ENCODE peak calls at places on chromosomes 3 and 15, in ten cellular contexts. R is pancreas, Y is upper lobe of left lung, E is adrenal gland, T is neural progenitor cell, W is breast epithelium, Z is PC-9, G is dorsolateral prefrontal cortex, Q is HFF-Myc, L is GM13977. M is an unnamed sample.

GRCh38 chr3:196406806-196407470 is 25.3 kb downstream of the UBXN7 start:
- DNase-seq in G (no peak), Y (no peak), T (no peak), L (no peak), W (no peak), Z (no peak), R (no peak), E (no peak), Q (peak), M (no peak)

GRCh38 chr3:45962033-45962432 is 18.8 kb downstream of the CXCR6 start:
- DNase-seq in W (no peak), G (no peak), Q (no peak), E (no peak), L (peak), Z (no peak), Y (no peak), R (no peak), T (no peak), M (no peak)

GRCh38 chr3:186354100-186354499 is 7.9 kb downstream of the DGKG start:
- DNase-seq in W (no peak), L (no peak), R (no peak), Q (no peak), T (no peak), Z (no peak), E (no peak), G (no peak), Y (no peak), M (no peak)

GRCh38 chr3:132637590-132637989 is 22.0 kb downstream of the ACAD11 start:
- DNase-seq in Y (no peak), Q (no peak), G (no peak), R (no peak), W (no peak), T (no peak), L (no peak), Z (peak), E (no peak), M (no peak)

GRCh38 chr15:22895465-22896190 is 57.2 kb downstream of the NIPA2 start:
- DNase-seq in L (peak), Z (peak), G (no peak), Y (no peak), W (no peak), Q (no peak), T (no peak), R (peak), E (no peak), M (no peak)

GRCh38 chr3:197331131-197331530 is 32.7 kb upstream of the DLG1 start:
- DNase-seq in Y (no peak), L (no peak), E (no peak), G (no peak), T (no peak), R (no peak), W (no peak), Q (no peak), Z (no peak), M (no peak)

GRCh38 chr3:195752538-195753331 is 32.0 kb downstream of the MUC20 start:
- DNase-seq in G (no peak), Y (peak), E (peak), W (no peak), L (no peak), Q (no peak), R (no peak), Z (peak), T (no peak), M (no peak)

GRCh38 chr3:32630266-32630665 is 54.7 kb upstream of the CNOT10 start:
- DNase-seq in L (no peak), W (no peak), Y (no peak), Z (peak), Q (no peak), G (no peak), E (no peak), R (no peak), T (no peak), M (no peak)

GRCh38 chr3:77081240-77081661 is 41.4 kb downstream of the ROBO2 start:
- DNase-seq in T (no peak), L (no peak), Q (no peak), R (no peak), G (no peak), Y (no peak), Z (no peak), E (no peak), W (peak), M (no peak)

GRCh38 chr15:32688151-32688639 is 29.6 kb upstream of the GREM1 start:
- DNase-seq in T (no peak), R (peak), Q (no peak), Y (no peak), G (no peak), L (no peak), E (no peak), W (no peak), Z (no peak), M (no peak)

GRCh38 chr3:110623571-110623970 is 448.0 kb upstream of the NECTIN3 start:
- DNase-seq in E (no peak), L (no peak), Z (no peak), T (no peak), W (no peak), Q (no peak), Y (no peak), G (no peak), R (no peak), M (no peak)

GRCh38 chr3:115418583-115418982 is 204.7 kb upstream of the GAP43 start:
- DNase-seq in Y (no peak), R (no peak), Q (no peak), Z (no peak), W (no peak), T (no peak), G (no peak), L (no peak), E (no peak), M (no peak)

GRCh38 chr15:84402856-84403608 is 167.5 kb downstream of the GOLGA6L4 start:
- DNase-seq in R (peak), W (peak), E (no peak), L (no peak), Y (peak), T (no peak), G (no peak), Q (no peak), Z (no peak), M (no peak)

GRCh38 chr15:73881539-73882320 is 8.4 kb downstream of the TBC1D21 start:
- DNase-seq in Q (no peak), Y (no peak), G (no peak), T (no peak), L (no peak), Z (no peak), R (no peak), E (no peak), W (no peak), M (no peak)

GRCh38 chr3:6994081-6994668 is 133.3 kb downstream of the GRM7 start:
- DNase-seq in L (peak), Y (no peak), R (no peak), E (no peak), Z (no peak), W (no peak), T (no peak), Q (no peak), G (no peak), M (no peak)

GRCh38 chr15:80404719-80405553 is 754 bp downstream of the ARNT2 start:
- DNase-seq in W (no peak), Z (no peak), G (peak), L (no peak), R (peak), T (peak), E (no peak), Y (peak), Q (no peak), M (no peak)

GRCh38 chr15:58440181-58440910 is 8.6 kb downstream of the LIPC start:
- DNase-seq in Y (no peak), L (no peak), T (no peak), Z (peak), G (no peak), E (peak), R (no peak), Q (no peak), W (no peak), M (no peak)

GRCh38 chr3:52147804-52148203 is 6.4 kb downstream of the POC1A start:
- DNase-seq in G (no peak), L (no peak), R (no peak), W (no peak), Q (no peak), T (no peak), Y (no peak), Z (no peak), E (no peak), M (no peak)

GRCh38 chr3:100810671-100811070 is 101.4 kb downstream of the TFG start:
- DNase-seq in E (no peak), R (no peak), Z (no peak), Q (no peak), W (no peak), G (no peak), Y (no peak), T (no peak), L (no peak), M (no peak)

GRCh38 chr3:107660316-107660976 is 137.7 kb downstream of the BBX start:
- DNase-seq in Y (no peak), Q (no peak), W (no peak), G (no peak), L (no peak), Z (peak), T (peak), E (no peak), R (no peak), M (no peak)

GRCh38 chr3:44104668-44105321 is 136.9 kb upstream of the TOPAZ1 start:
- DNase-seq in G (no peak), T (no peak), R (no peak), Y (no peak), Z (peak), E (peak), W (no peak), L (peak), Q (peak), M (no peak)

GRCh38 chr15:92104069-92104468 is 250.6 kb downstream of the SLCO3A1 start:
- DNase-seq in R (no peak), G (no peak), W (no peak), T (peak), L (no peak), Y (no peak), Q (no peak), Z (no peak), E (no peak), M (no peak)

GRCh38 chr3:111072016-111072891 is 638 bp downstream of the NECTIN3 start:
- DNase-seq in T (peak), G (no peak), L (no peak), W (no peak), R (peak), E (peak), Y (peak), Q (no peak), Z (no peak), M (no peak)

GRCh38 chr15:60004019-60004845 is at the start of gene FOXB1:
- DNase-seq in T (peak), R (no peak), W (no peak), G (no peak), Y (peak), Q (no peak), L (peak), E (no peak), Z (no peak), M (no peak)

GRCh38 chr15:40942337-40942854 is 10.9 kb upstream of the CHAC1 start:
- DNase-seq in Z (no peak), R (no peak), E (no peak), Q (no peak), G (no peak), Y (no peak), L (no peak), W (no peak), T (no peak), M (no peak)

GRCh38 chr3:50089603-50089945 is 855 bp downstream of the RBM5 start:
- DNase-seq in Q (no peak), Y (no peak), Z (no peak), R (no peak), T (peak), G (no peak), L (peak), E (peak), W (no peak), M (peak)

GRCh38 chr3:170418422-170419300 is at the start of gene CLDN11:
- DNase-seq in T (peak), W (peak), R (peak), Z (no peak), E (no peak), G (peak), Y (peak), Q (no peak), L (peak), M (no peak)

GRCh38 chr3:52721002-52721741 is 15.3 kb downstream of the SPCS1 start:
- DNase-seq in Z (no peak), W (no peak), L (peak), T (no peak), Y (no peak), G (no peak), R (no peak), E (no peak), Q (no peak), M (no peak)

GRCh38 chr3:120113128-120114116 is 19.2 kb upstream of the GSK3B start:
- DNase-seq in Z (peak), T (no peak), W (no peak), E (no peak), G (no peak), R (no peak), Q (no peak), L (no peak), Y (no peak), M (no peak)

GRCh38 chr3:126399348-126399730 is 4.6 kb downstream of the CFAP100 start:
- DNase-seq in R (no peak), Y (no peak), T (no peak), W (no peak), E (no peak), Q (no peak), L (peak), G (no peak), Z (peak), M (no peak)

GRCh38 chr3:12444582-12445468 is 39.5 kb upstream of the TSEN2 start:
- DNase-seq in L (no peak), T (peak), G (no peak), Y (peak), W (no peak), Z (peak), R (no peak), E (no peak), Q (no peak), M (no peak)

GRCh38 chr3:36219398-36219797 is 160.9 kb upstream of the STAC start:
- DNase-seq in E (no peak), W (no peak), Q (no peak), Z (no peak), L (no peak), T (no peak), R (no peak), Y (no peak), G (no peak), M (no peak)

GRCh38 chr3:102114264-102114979 is 265.1 kb downstream of the NFKBIZ start:
- DNase-seq in W (no peak), Q (no peak), Y (no peak), Z (no peak), L (no peak), E (no peak), T (no peak), G (no peak), R (no peak), M (no peak)

GRCh38 chr3:190017575-190018288 is 103.0 kb downstream of the P3H2 start:
- DNase-seq in Y (no peak), Z (peak), R (no peak), Q (no peak), G (no peak), L (no peak), W (no peak), T (peak), E (peak), M (no peak)

GRCh38 chr15:65197337-65197645 is 12.1 kb upstream of the CLPX start:
- DNase-seq in W (no peak), Q (no peak), Y (no peak), E (no peak), R (no peak), L (no peak), T (no peak), Z (no peak), G (no peak), M (no peak)

GRCh38 chr3:161212892-161213291 is 8.2 kb upstream of the NMD3 start:
- DNase-seq in R (no peak), G (no peak), Q (no peak), T (no peak), E (no peak), Z (no peak), W (no peak), Y (no peak), L (no peak), M (no peak)

GRCh38 chr3:122618614-122619013 is 41.2 kb downstream of the PARP15 start:
- DNase-seq in Q (no peak), G (no peak), Z (no peak), Y (no peak), E (no peak), R (no peak), T (peak), L (no peak), W (no peak), M (no peak)

GRCh38 chr3:37628711-37629301 is 232.9 kb upstream of the CTDSPL start:
- DNase-seq in Z (no peak), L (no peak), Q (peak), G (no peak), Y (no peak), T (no peak), R (no peak), E (no peak), W (no peak), M (no peak)

GRCh38 chr3:159987291-159987711 is 1.3 kb upstream of the IL12A start:
- DNase-seq in E (no peak), G (no peak), L (no peak), T (peak), Y (no peak), W (no peak), Z (no peak), Q (no peak), R (no peak), M (no peak)
- TF ChIP-seq CTCF in E (no peak), G (no peak), L (peak), T (peak), Y (no peak), W (no peak), Z (peak), Q (no peak), R (no peak), M (no peak)

DNA sequence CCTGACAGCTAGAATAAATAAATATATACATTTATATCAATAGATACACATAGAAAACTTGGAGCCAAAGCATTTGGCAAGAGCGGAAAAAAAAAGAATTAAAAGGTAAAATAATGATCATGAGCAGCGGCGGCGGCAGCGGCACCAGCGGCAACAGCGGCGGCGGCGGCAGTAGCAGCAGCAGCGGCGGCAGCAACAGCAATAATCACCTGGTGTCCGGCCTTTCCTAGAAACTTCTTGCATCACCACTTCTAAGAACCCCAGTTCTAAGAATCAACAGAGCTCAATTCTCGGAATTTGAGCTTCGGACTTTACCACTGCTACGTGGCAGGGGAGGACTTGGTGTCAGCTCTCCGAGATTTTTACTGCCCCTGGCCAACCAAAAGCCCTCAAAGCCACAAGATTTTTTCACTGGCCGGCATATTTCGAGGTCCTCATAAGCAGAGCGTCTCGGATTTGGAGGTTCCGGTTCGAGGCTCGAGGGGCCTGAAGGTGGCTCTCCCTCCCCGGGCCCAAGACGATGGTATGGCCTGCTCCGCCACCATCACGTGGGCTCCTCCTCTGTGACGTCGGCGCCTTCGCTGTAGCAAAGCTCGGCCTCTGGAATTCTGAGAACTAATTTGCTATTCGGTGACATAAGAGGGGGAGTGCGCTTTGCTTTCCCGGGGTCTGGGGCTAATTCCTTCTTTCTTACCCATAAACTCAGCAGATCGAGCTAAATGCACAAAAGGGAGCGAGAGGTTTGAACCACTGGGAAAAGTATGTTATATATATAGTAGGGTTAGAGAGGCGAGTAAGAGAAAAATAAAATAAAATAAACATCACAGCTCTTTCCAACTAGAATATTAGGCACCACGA is at the start of gene BCL6:
- DNase-seq in G (peak), L (peak), Y (peak), W (peak), Z (peak), Q (peak), E (peak), R (peak), T (peak), M (peak)
- TF ChIP-seq CTCF in G (peak), L (no peak), Y (no peak), W (no peak), Z (peak), Q (no peak), E (no peak), R (no peak), T (peak), M (no peak)

DNA sequence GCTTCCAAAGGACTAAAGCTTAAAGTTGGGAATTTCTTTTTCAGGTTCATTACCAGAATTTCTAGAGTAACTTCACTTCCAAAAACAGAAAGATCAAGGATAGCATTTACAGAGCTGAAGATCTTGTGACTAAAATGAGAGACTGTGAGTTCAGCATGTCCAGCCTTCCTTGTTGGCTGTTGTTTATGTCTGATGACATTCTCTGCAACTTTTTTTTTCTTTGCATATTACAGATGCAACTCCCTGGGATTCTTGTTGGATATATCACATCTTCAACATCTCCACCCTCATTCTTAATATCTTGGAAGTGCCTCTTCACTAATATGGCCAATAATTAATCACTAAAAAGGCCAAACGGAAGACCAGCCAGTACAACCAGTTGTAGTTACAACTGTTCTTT is 86.2 kb upstream of the FRMD4B start:
- DNase-seq in W (no peak), Y (no peak), E (no peak), T (no peak), G (no peak), Q (no peak), L (no peak), R (no peak), Z (no peak), M (no peak)
- TF ChIP-seq CTCF in W (no peak), Y (no peak), E (no peak), T (no peak), G (no peak), Q (no peak), L (no peak), R (no peak), Z (no peak), M (no peak)

DNA sequence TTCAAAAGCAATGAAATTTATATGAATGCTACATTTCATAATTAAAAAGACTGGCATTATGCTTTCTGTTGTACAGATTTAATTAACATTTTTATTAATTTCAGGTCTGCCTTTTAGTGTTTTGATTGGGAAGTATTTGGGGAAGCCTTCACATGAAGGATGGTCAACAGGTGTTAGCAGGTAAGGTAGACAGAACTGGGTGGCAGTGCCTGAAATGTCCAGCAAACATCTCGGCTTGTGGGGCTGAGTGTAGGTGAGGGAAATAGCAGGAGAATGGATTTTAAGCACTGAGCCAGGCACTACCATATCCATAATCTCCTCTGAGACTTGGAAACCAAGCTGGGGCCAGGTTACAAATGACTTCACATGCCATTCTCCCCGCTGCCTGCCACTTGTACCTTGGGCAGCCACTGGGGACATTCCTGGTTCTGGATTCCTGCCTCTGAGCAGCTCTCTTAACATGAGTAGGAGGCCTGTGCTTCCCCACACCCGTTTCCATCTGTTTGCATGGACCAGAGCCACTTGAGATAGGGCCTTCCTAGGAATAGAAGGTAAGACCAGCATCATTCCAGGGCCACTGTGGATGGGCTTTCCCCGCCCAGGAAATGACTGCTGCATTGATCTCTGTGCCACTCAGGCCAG is 125.9 kb upstream of the HES1 start:
- DNase-seq in E (no peak), R (no peak), Z (no peak), T (peak), L (no peak), Y (no peak), G (no peak), W (no peak), Q (no peak), M (no peak)
- TF ChIP-seq CTCF in E (no peak), R (no peak), Z (no peak), T (no peak), L (no peak), Y (no peak), G (no peak), W (no peak), Q (no peak), M (no peak)